ENCODE peak calls at places on chromosomes 11 and 22, in five cellular contexts. H, N, Y, V and M are unnamed samples.

GRCh38 chr22:35839811-35840739 is 122.4 kb downstream of the APOL5 start:
- DNase-seq in Y (peak; percentile 98), V (no peak), N (peak; percentile 78), H (peak; percentile 90), M (peak; percentile 81)

GRCh38 chr22:27574651-27575050 is 226.9 kb downstream of the MN1 start:
- DNase-seq in H (no peak), N (no peak), Y (no peak), V (no peak), M (no peak)

GRCh38 chr11:108817971-108818370 is 153.1 kb downstream of the DDX10 start:
- DNase-seq in N (no peak), H (no peak), Y (no peak), V (no peak), M (no peak)

GRCh38 chr11:69373251-69373635 is 79.3 kb downstream of the MYEOV start:
- DNase-seq in V (no peak), H (no peak), N (no peak), Y (no peak), M (no peak)

GRCh38 chr11:92098172-92098571 is 126.4 kb upstream of the FAT3 start:
- DNase-seq in N (no peak), Y (no peak), H (no peak), V (no peak), M (no peak)

GRCh38 chr11:76671236-76671590 is 666 bp upstream of the LRRC32 start:
- DNase-seq in H (no peak), Y (no peak), N (no peak), V (no peak), M (no peak)

GRCh38 chr11:8814923-8815240 is 96.1 kb upstream of the AKIP1 start:
- DNase-seq in V (no peak), N (no peak), Y (no peak), H (no peak), M (no peak)

GRCh38 chr22:31136711-31137110 is 3.6 kb downstream of the PLA2G3 start:
- DNase-seq in Y (no peak), V (no peak), H (no peak), N (no peak), M (no peak)

GRCh38 chr11:128802358-128802981 is 64.6 kb downstream of the KCNJ1 start:
- DNase-seq in Y (peak; percentile 26), H (no peak), N (no peak), V (no peak), M (no peak)

GRCh38 chr22:24097961-24098391 is 83.3 kb upstream of the SUSD2 start:
- DNase-seq in Y (no peak), H (no peak), N (no peak), V (no peak), M (no peak)

GRCh38 chr22:32103648-32104326 is 55.3 kb downstream of the C22orf42 start:
- DNase-seq in V (no peak), Y (no peak), N (no peak), H (no peak), M (no peak)

GRCh38 chr11:75534291-75535038 is 8.7 kb upstream of the GDPD5 start:
- DNase-seq in H (no peak), N (no peak), Y (no peak), V (no peak), M (no peak)

GRCh38 chr22:38982008-38982927 is at the start of gene APOBEC3B:
- DNase-seq in V (peak; percentile 58), H (peak; percentile 85), N (peak; percentile 88), Y (peak; percentile 93), M (no peak)

GRCh38 chr22:44024288-44024908 is at the start of gene PARVB:
- DNase-seq in H (peak; percentile 26), Y (no peak), V (no peak), N (peak; percentile 29), M (no peak)

GRCh38 chr11:77067776-77068460 is 1.1 kb downstream of the CAPN5 start:
- DNase-seq in Y (no peak), V (no peak), N (peak; percentile 45), H (no peak), M (no peak)

GRCh38 chr11:250740-251299 is 14.0 kb downstream of the PSMD13 start:
- DNase-seq in H (peak; percentile 46), Y (peak; percentile 11), N (peak; percentile 59), V (peak; percentile 75), M (no peak)

GRCh38 chr11:12556155-12556554 is 118.1 kb upstream of the TEAD1 start:
- DNase-seq in Y (no peak), N (no peak), V (no peak), H (peak; percentile 47), M (no peak)
- H3K27ac ChIP-seq in Y (no peak overlapping the region), N (no peak overlapping the region), V (no peak overlapping the region), H (peak overlapping the region; percentile 67), M (no peak overlapping the region)

GRCh38 chr11:65525659-65526480 is 987 bp downstream of the SCYL1 start:
- DNase-seq in N (no peak), Y (no peak), H (no peak), V (no peak), M (no peak)
- H3K36me3 ChIP-seq in N (no peaks in the 10 kb centered on the region), Y (peaks cover 18% of the 10 kb centered on the region), H (no peaks in the 10 kb centered on the region), V (peaks cover 15% of the 10 kb centered on the region), M (peaks cover 5% of the 10 kb centered on the region)

DNA sequence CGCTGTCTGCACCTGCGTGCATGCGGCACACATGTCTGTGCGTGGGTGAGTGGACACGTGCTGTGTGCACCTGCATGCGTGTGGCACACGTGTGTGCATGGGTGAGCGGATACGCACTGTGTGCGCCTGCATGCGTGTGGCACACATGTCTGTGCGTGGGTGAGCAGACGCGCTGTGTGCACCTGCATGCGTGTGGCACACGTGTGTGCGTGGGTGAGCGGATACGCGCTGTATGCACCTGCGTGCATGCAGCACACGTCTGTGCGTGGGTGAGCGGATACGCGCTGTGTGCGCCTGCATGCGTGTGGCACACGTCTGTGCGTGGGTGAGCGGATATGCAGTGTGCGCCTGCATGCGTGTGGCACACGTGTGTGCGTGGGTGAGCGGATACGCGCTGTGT is 27.1 kb upstream of the ACR start:
- DNase-seq in V (no peak), H (no peak), Y (no peak), N (peak; percentile 14), M (no peak)
- H3K4me1 ChIP-seq in V (no peaks in the 10 kb centered on the region), H (no peaks in the 10 kb centered on the region), Y (peaks cover 3% of the 10 kb centered on the region), N (no peaks in the 10 kb centered on the region), M (no peaks in the 10 kb centered on the region)

DNA sequence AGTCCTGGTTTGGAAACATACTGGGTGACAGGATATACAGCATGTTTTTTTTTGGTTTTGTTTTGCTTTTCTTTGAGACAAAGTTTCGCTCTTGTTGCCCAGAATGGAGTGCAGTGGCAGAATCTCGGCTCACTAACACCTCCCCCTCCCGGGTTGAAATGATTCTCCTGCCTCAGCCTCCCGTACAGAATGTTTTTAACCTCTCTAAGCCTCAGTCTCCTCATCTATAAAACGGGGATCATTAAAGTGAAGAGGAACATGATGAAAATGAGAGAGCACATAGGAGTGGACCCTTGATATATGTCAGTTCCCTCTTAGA is 28.1 kb upstream of the SCARF2 start:
- DNase-seq in V (no peak), H (no peak), N (no peak), Y (no peak), M (no peak)
- H3K27ac ChIP-seq in V (peak overlapping the region; percentile 28), H (no peak overlapping the region), N (no peak overlapping the region), Y (no peak overlapping the region), M (no peak overlapping the region)

GRCh38 chr11:64366751-64367150 is 7.8 kb downstream of the RPS6KA4 start:
- DNase-seq in H (no peak), N (no peak), V (no peak), Y (peak; percentile 53), M (no peak)

GRCh38 chr11:64364911-64365310 is 5.9 kb downstream of the RPS6KA4 start:
- DNase-seq in V (no peak), H (no peak), N (no peak), Y (no peak), M (no peak)

GRCh38 chr11:64362339-64362738 is 3.4 kb downstream of the RPS6KA4 start:
- DNase-seq in H (no peak), Y (no peak), V (no peak), N (no peak), M (no peak)

GRCh38 chr11:64361659-64362058 is 2.7 kb downstream of the RPS6KA4 start:
- DNase-seq in V (no peak), H (no peak), N (no peak), Y (no peak), M (no peak)

DNA sequence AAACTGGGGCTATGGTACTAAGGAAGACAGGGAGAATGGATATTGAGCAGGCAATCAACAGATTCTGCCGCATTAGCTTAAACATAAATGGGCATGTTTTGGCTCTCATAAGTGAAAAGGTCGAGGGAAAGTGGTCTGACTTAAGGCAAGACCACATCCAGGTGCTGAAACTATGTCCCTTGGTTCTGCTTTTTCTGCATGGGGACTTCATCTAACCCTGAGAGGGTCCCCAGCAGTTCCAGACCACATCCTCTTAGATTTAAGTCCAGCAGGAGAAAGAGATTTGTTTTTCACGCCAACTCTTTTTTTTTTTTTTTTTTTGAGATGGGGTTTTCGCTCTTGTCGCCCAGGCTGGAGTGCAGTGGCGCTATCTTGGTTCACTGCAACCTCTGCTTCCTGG is 5.5 kb downstream of the RPS6KA4 start:
- DNase-seq in V (no peak), N (no peak), H (no peak), Y (no peak), M (no peak)
- H3K36me3 ChIP-seq in V (peaks cover 6% of the 10 kb centered on the region), N (peaks cover 7% of the 10 kb centered on the region), H (no peaks in the 10 kb centered on the region), Y (peaks cover 25% of the 10 kb centered on the region), M (peaks cover 7% of the 10 kb centered on the region)

DNA sequence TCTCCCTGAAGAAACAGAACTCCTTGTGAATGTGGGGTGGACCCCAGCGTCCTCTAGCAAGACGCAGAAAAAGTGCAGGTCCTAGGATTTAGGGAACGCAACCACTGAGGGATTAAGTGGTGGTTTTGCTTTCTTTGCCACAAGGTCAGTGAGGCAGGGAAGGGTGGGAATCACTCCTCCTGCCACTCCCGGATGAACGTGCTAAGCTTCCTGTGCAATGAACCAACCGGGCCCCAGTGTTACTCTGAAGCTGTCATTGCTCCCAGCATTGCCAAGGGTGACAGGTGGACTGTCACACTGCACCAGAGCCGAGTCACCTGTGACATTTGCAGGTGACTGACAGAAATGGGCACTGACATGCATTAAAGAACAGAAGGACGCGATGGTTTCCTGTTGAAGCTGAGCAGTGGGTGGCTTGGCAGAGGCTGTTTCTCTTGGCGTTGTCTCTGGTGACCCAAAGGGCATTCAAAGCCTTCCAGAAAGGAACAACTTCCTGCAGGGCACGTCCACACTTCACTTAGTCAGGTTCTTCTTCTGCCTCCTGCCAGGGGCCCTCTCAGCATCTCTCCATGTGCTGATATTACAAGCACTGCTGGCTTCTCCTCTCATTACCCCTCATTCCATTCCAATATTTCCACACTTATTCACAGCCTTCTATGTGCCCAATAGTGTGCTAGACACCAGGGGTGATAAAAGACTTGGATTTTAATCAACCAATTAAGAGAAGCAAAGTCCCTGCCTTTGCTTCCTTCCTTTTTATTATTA is 9.7 kb downstream of the KIRREL3 start:
- DNase-seq in H (no peak), Y (no peak), N (no peak), V (no peak), M (no peak)
- H3K4me1 ChIP-seq in H (no peaks in the 10 kb centered on the region), Y (peaks cover 29% of the 10 kb centered on the region), N (no peaks in the 10 kb centered on the region), V (no peaks in the 10 kb centered on the region), M (peaks cover 3% of the 10 kb centered on the region)

GRCh38 chr11:119409731-119410130 is 13.2 kb downstream of the THY1 start:
- DNase-seq in H (no peak), Y (no peak), N (no peak), V (no peak), M (no peak)
- H3K27ac ChIP-seq in H (no peak overlapping the region), Y (no peak overlapping the region), N (no peak overlapping the region), V (no peak overlapping the region), M (no peak overlapping the region)